ENCODE peak calls at places on chromosomes 16 and 17, in eight cellular contexts. One of them, this sample, is unnamed.

GRCh38 chr17:1365445-1366039 is 34.5 kb downstream of the YWHAE start:
- DNase-seq in upper lobe of right lung: no peak
- DNase-seq in psoas muscle: no peak
- DNase-seq in ovary: peak
- DNase-seq in AG04450: peak
- DNase-seq in prostate gland: peak
- DNase-seq in cardiac fibroblast: peak
- DNase-seq in Calu3: peak
- DNase-seq in this sample: no peak

GRCh38 chr16:19116711-19117449 is 3.1 kb downstream of the ITPRIPL2 start:
- DNase-seq in psoas muscle: no peak
- DNase-seq in ovary: no peak
- DNase-seq in AG04450: no peak
- DNase-seq in prostate gland: no peak
- DNase-seq in Calu3: peak
- DNase-seq in cardiac fibroblast: peak
- DNase-seq in upper lobe of right lung: no peak
- DNase-seq in this sample: no peak

GRCh38 chr16:28081391-28081790 is 17.9 kb upstream of the GSG1L start:
- DNase-seq in ovary: no peak
- DNase-seq in AG04450: no peak
- DNase-seq in prostate gland: no peak
- DNase-seq in upper lobe of right lung: no peak
- DNase-seq in Calu3: no peak
- DNase-seq in cardiac fibroblast: no peak
- DNase-seq in psoas muscle: no peak
- DNase-seq in this sample: no peak

GRCh38 chr16:57265850-57266530 is 18.5 kb downstream of the PLLP start:
- DNase-seq in upper lobe of right lung: peak
- DNase-seq in ovary: peak
- DNase-seq in prostate gland: peak
- DNase-seq in AG04450: no peak
- DNase-seq in psoas muscle: peak
- DNase-seq in cardiac fibroblast: peak
- DNase-seq in Calu3: peak
- DNase-seq in this sample: no peak

GRCh38 chr17:57609878-57610270 is 135.2 kb downstream of the CCDC182 start:
- DNase-seq in psoas muscle: no peak
- DNase-seq in cardiac fibroblast: no peak
- DNase-seq in prostate gland: no peak
- DNase-seq in ovary: no peak
- DNase-seq in AG04450: no peak
- DNase-seq in upper lobe of right lung: no peak
- DNase-seq in Calu3: no peak
- DNase-seq in this sample: no peak

GRCh38 chr16:50797456-50797855 is 55.6 kb downstream of the CYLD start:
- DNase-seq in ovary: no peak
- DNase-seq in Calu3: no peak
- DNase-seq in AG04450: no peak
- DNase-seq in upper lobe of right lung: no peak
- DNase-seq in psoas muscle: no peak
- DNase-seq in cardiac fibroblast: no peak
- DNase-seq in prostate gland: no peak
- DNase-seq in this sample: no peak

GRCh38 chr16:14449790-14450463 is 180.1 kb downstream of the PARN start:
- DNase-seq in ovary: no peak
- DNase-seq in psoas muscle: no peak
- DNase-seq in AG04450: no peak
- DNase-seq in cardiac fibroblast: peak
- DNase-seq in prostate gland: no peak
- DNase-seq in Calu3: no peak
- DNase-seq in upper lobe of right lung: no peak
- DNase-seq in this sample: no peak

GRCh38 chr17:44331249-44331760 is 6.7 kb upstream of the SLC25A39 start:
- DNase-seq in ovary: peak
- DNase-seq in Calu3: peak
- DNase-seq in cardiac fibroblast: peak
- DNase-seq in AG04450: no peak
- DNase-seq in prostate gland: peak
- DNase-seq in upper lobe of right lung: no peak
- DNase-seq in psoas muscle: peak
- DNase-seq in this sample: peak

GRCh38 chr17:66835476-66835875 is 559 bp downstream of the CACNG5 start:
- DNase-seq in Calu3: no peak
- DNase-seq in AG04450: no peak
- DNase-seq in upper lobe of right lung: no peak
- DNase-seq in ovary: no peak
- DNase-seq in psoas muscle: no peak
- DNase-seq in cardiac fibroblast: no peak
- DNase-seq in prostate gland: no peak
- DNase-seq in this sample: no peak

GRCh38 chr17:45794840-45795239 is 10.7 kb downstream of the CRHR1 start:
- DNase-seq in Calu3: peak
- DNase-seq in prostate gland: no peak
- DNase-seq in ovary: no peak
- DNase-seq in AG04450: no peak
- DNase-seq in psoas muscle: no peak
- DNase-seq in cardiac fibroblast: no peak
- DNase-seq in upper lobe of right lung: no peak
- DNase-seq in this sample: no peak

GRCh38 chr17:72372185-72372584 is 251.4 kb downstream of the SOX9 start:
- DNase-seq in cardiac fibroblast: peak
- DNase-seq in ovary: no peak
- DNase-seq in psoas muscle: peak
- DNase-seq in Calu3: no peak
- DNase-seq in upper lobe of right lung: no peak
- DNase-seq in AG04450: no peak
- DNase-seq in prostate gland: no peak
- DNase-seq in this sample: no peak

GRCh38 chr16:78300469-78300868 is 201.0 kb downstream of the WWOX start:
- DNase-seq in AG04450: no peak
- DNase-seq in psoas muscle: no peak
- DNase-seq in prostate gland: no peak
- DNase-seq in upper lobe of right lung: no peak
- DNase-seq in cardiac fibroblast: no peak
- DNase-seq in ovary: no peak
- DNase-seq in Calu3: no peak
- DNase-seq in this sample: no peak

GRCh38 chr16:75446416-75446815 is 13.1 kb upstream of the CFDP1 start:
- DNase-seq in Calu3: no peak
- DNase-seq in psoas muscle: no peak
- DNase-seq in ovary: no peak
- DNase-seq in prostate gland: no peak
- DNase-seq in cardiac fibroblast: no peak
- DNase-seq in upper lobe of right lung: no peak
- DNase-seq in AG04450: no peak
- DNase-seq in this sample: no peak

GRCh38 chr17:37502009-37502936 is 12.6 kb downstream of the DUSP14 start:
- DNase-seq in cardiac fibroblast: no peak
- DNase-seq in upper lobe of right lung: no peak
- DNase-seq in AG04450: no peak
- DNase-seq in Calu3: no peak
- DNase-seq in prostate gland: no peak
- DNase-seq in psoas muscle: no peak
- DNase-seq in ovary: no peak
- DNase-seq in this sample: no peak

GRCh38 chr17:17028878-17029535 is 13.2 kb upstream of the MPRIP start:
- DNase-seq in psoas muscle: peak
- DNase-seq in ovary: no peak
- DNase-seq in upper lobe of right lung: no peak
- DNase-seq in AG04450: no peak
- DNase-seq in Calu3: no peak
- DNase-seq in cardiac fibroblast: no peak
- DNase-seq in prostate gland: no peak
- DNase-seq in this sample: no peak

GRCh38 chr17:66431910-66432309 is 129.5 kb downstream of the PRKCA start:
- DNase-seq in psoas muscle: no peak
- DNase-seq in cardiac fibroblast: peak
- DNase-seq in ovary: peak
- DNase-seq in Calu3: no peak
- DNase-seq in prostate gland: no peak
- DNase-seq in upper lobe of right lung: no peak
- DNase-seq in AG04450: peak
- DNase-seq in this sample: no peak

GRCh38 chr17:6551909-6552768 is 4.2 kb downstream of the PITPNM3 start:
- DNase-seq in Calu3: peak
- DNase-seq in AG04450: no peak
- DNase-seq in ovary: peak
- DNase-seq in upper lobe of right lung: peak
- DNase-seq in psoas muscle: no peak
- DNase-seq in prostate gland: peak
- DNase-seq in cardiac fibroblast: peak
- DNase-seq in this sample: no peak

GRCh38 chr17:18181358-18181757 is 2.3 kb upstream of the ALKBH5 start:
- DNase-seq in psoas muscle: no peak
- DNase-seq in cardiac fibroblast: peak
- DNase-seq in prostate gland: no peak
- DNase-seq in ovary: no peak
- DNase-seq in upper lobe of right lung: no peak
- DNase-seq in Calu3: no peak
- DNase-seq in AG04450: no peak
- DNase-seq in this sample: no peak

GRCh38 chr16:3249020-3249419 is 7.4 kb downstream of the MEFV start:
- DNase-seq in cardiac fibroblast: no peak
- DNase-seq in psoas muscle: no peak
- DNase-seq in prostate gland: no peak
- DNase-seq in ovary: no peak
- DNase-seq in upper lobe of right lung: no peak
- DNase-seq in AG04450: no peak
- DNase-seq in Calu3: no peak
- DNase-seq in this sample: no peak
- TF ChIP-seq CTCF in cardiac fibroblast: no peak
- TF ChIP-seq CTCF in psoas muscle: no peak
- TF ChIP-seq CTCF in prostate gland: no peak
- TF ChIP-seq CTCF in ovary: no peak
- TF ChIP-seq CTCF in upper lobe of right lung: no peak
- TF ChIP-seq CTCF in AG04450: no peak
- TF ChIP-seq CTCF in Calu3: no peak
- TF ChIP-seq CTCF in this sample: no peak

GRCh38 chr17:64993867-64994266 is 62.7 kb downstream of the GNA13 start:
- DNase-seq in Calu3: no peak
- DNase-seq in prostate gland: no peak
- DNase-seq in ovary: no peak
- DNase-seq in psoas muscle: no peak
- DNase-seq in cardiac fibroblast: no peak
- DNase-seq in upper lobe of right lung: no peak
- DNase-seq in AG04450: no peak
- DNase-seq in this sample: no peak
- TF ChIP-seq CTCF in Calu3: no peak
- TF ChIP-seq CTCF in prostate gland: no peak
- TF ChIP-seq CTCF in ovary: no peak
- TF ChIP-seq CTCF in psoas muscle: no peak
- TF ChIP-seq CTCF in cardiac fibroblast: no peak
- TF ChIP-seq CTCF in upper lobe of right lung: no peak
- TF ChIP-seq CTCF in AG04450: no peak
- TF ChIP-seq CTCF in this sample: no peak

GRCh38 chr17:75061618-75062017 is 14.6 kb downstream of the KCTD2 start:
- DNase-seq in upper lobe of right lung: no peak
- DNase-seq in prostate gland: no peak
- DNase-seq in ovary: no peak
- DNase-seq in AG04450: no peak
- DNase-seq in psoas muscle: no peak
- DNase-seq in Calu3: no peak
- DNase-seq in cardiac fibroblast: no peak
- DNase-seq in this sample: no peak

GRCh38 chr17:75060434-75061054 is 13.5 kb downstream of the KCTD2 start:
- DNase-seq in upper lobe of right lung: no peak
- DNase-seq in Calu3: no peak
- DNase-seq in AG04450: no peak
- DNase-seq in prostate gland: no peak
- DNase-seq in cardiac fibroblast: no peak
- DNase-seq in ovary: no peak
- DNase-seq in psoas muscle: peak
- DNase-seq in this sample: no peak

GRCh38 chr17:75063201-75063600 is 16.2 kb downstream of the KCTD2 start:
- DNase-seq in prostate gland: no peak
- DNase-seq in upper lobe of right lung: no peak
- DNase-seq in psoas muscle: no peak
- DNase-seq in cardiac fibroblast: no peak
- DNase-seq in AG04450: no peak
- DNase-seq in Calu3: no peak
- DNase-seq in ovary: no peak
- DNase-seq in this sample: no peak

GRCh38 chr17:75061055-75061438 is 14.0 kb downstream of the KCTD2 start:
- DNase-seq in prostate gland: no peak
- DNase-seq in ovary: no peak
- DNase-seq in upper lobe of right lung: no peak
- DNase-seq in psoas muscle: no peak
- DNase-seq in AG04450: no peak
- DNase-seq in cardiac fibroblast: no peak
- DNase-seq in Calu3: no peak
- DNase-seq in this sample: no peak

DNA sequence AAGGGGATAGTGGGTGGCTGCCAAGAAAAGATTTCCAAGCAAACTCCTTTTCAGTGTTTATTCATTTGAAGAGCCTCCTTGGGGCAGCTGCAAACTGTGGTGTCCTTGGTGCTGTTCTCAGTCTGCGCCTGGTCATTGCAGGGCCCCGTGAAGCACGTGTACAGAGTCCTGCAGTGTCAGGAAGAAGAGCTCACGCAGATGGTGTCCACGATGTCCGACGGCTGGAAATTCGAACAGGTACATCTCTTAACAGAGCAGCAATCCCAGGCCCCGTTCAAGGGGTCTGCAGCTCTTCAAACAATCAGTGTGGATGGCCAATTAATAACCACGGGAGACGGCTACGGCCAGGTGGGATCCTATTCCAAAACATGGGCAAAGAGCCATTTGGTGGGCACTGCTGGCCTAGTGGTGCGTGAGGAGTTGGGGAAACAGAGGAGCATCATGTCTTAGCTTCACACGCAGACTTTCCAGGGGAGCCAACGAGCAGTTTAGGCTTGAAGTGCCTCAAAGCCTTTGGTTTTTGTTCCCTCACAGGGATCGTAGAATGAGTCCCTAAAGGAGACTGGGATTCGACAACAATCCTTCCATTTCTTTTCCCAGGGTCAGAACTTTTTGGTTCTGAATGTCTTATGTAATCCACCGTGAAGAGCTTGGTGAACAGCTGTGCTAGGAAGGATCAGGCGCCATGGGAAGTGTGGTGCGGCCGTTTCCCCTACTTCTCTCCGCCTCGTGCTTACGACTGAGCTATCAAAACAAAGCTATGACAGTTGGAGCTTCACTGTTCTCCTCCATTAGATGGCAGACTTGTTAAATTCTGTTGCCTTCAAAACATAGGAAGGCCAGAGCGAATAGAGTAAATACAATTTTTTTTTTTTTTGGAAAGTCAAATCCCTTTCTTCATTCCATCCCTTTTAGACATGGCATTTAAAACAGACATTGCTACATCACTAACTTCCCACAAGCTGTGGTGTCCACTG is 12.6 kb downstream of the KCTD2 start:
- DNase-seq in ovary: peak
- DNase-seq in prostate gland: peak
- DNase-seq in AG04450: peak
- DNase-seq in upper lobe of right lung: no peak
- DNase-seq in Calu3: no peak
- DNase-seq in cardiac fibroblast: peak
- DNase-seq in psoas muscle: no peak
- DNase-seq in this sample: no peak
- TF ChIP-seq CTCF in ovary: peak
- TF ChIP-seq CTCF in prostate gland: peak
- TF ChIP-seq CTCF in AG04450: peak
- TF ChIP-seq CTCF in upper lobe of right lung: peak
- TF ChIP-seq CTCF in Calu3: peak
- TF ChIP-seq CTCF in cardiac fibroblast: peak
- TF ChIP-seq CTCF in psoas muscle: peak
- TF ChIP-seq CTCF in this sample: no peak

GRCh38 chr16:85187447-85187846 is 75.2 kb upstream of the CIBAR2 start:
- DNase-seq in cardiac fibroblast: no peak
- DNase-seq in ovary: no peak
- DNase-seq in AG04450: no peak
- DNase-seq in psoas muscle: peak
- DNase-seq in prostate gland: no peak
- DNase-seq in Calu3: no peak
- DNase-seq in upper lobe of right lung: no peak
- DNase-seq in this sample: no peak
- TF ChIP-seq CTCF in cardiac fibroblast: no peak
- TF ChIP-seq CTCF in ovary: no peak
- TF ChIP-seq CTCF in AG04450: no peak
- TF ChIP-seq CTCF in psoas muscle: no peak
- TF ChIP-seq CTCF in prostate gland: no peak
- TF ChIP-seq CTCF in Calu3: no peak
- TF ChIP-seq CTCF in upper lobe of right lung: no peak
- TF ChIP-seq CTCF in this sample: no peak